ENCODE peak calls at places on chromosome 5, in four cellular contexts. One of them, this sample, is unnamed.

GRCh38 chr5:57174128-57174849 is 430 bp downstream of the GPBP1 start:
- DNase-seq in M059J: peak
- DNase-seq in myocyte: peak
- DNase-seq in nucleus accumbens: peak
- DNase-seq in this sample: peak

GRCh38 chr5:77397686-77398300 is 94.3 kb downstream of the WDR41 start:
- DNase-seq in M059J: no peak
- DNase-seq in myocyte: no peak
- DNase-seq in nucleus accumbens: no peak
- DNase-seq in this sample: no peak

GRCh38 chr5:80071510-80072021 is 36.4 kb downstream of the THBS4 start:
- DNase-seq in M059J: no peak
- DNase-seq in myocyte: no peak
- DNase-seq in nucleus accumbens: no peak
- DNase-seq in this sample: no peak

GRCh38 chr5:78293856-78294249 is 645 bp downstream of the AP3B1 start:
- DNase-seq in M059J: peak
- DNase-seq in myocyte: peak
- DNase-seq in nucleus accumbens: no peak
- DNase-seq in this sample: no peak

GRCh38 chr5:156934450-156935211 is 28.4 kb downstream of the TIMD4 start:
- DNase-seq in M059J: no peak
- DNase-seq in myocyte: no peak
- DNase-seq in nucleus accumbens: peak
- DNase-seq in this sample: peak

GRCh38 chr5:149754481-149754880 is 24.4 kb downstream of the PPARGC1B start:
- DNase-seq in M059J: no peak
- DNase-seq in myocyte: no peak
- DNase-seq in nucleus accumbens: no peak
- DNase-seq in this sample: no peak

GRCh38 chr5:74167206-74167929 is 473.2 kb downstream of the ENC1 start:
- DNase-seq in M059J: peak
- DNase-seq in myocyte: peak
- DNase-seq in nucleus accumbens: no peak
- DNase-seq in this sample: peak

GRCh38 chr5:80607832-80608231 is 37.8 kb upstream of the ANKRD34B start:
- DNase-seq in M059J: no peak
- DNase-seq in myocyte: no peak
- DNase-seq in nucleus accumbens: no peak
- DNase-seq in this sample: no peak

GRCh38 chr5:169542811-169543210 is 40.8 kb upstream of the SPDL1 start:
- DNase-seq in M059J: no peak
- DNase-seq in myocyte: no peak
- DNase-seq in nucleus accumbens: no peak
- DNase-seq in this sample: no peak

GRCh38 chr5:6827815-6828214 is 114.6 kb downstream of the TENT4A start:
- DNase-seq in M059J: peak
- DNase-seq in myocyte: no peak
- DNase-seq in nucleus accumbens: no peak
- DNase-seq in this sample: no peak

GRCh38 chr5:120388016-120388781 is 75.9 kb upstream of the PRR16 start:
- DNase-seq in M059J: peak
- DNase-seq in myocyte: peak
- DNase-seq in nucleus accumbens: no peak
- DNase-seq in this sample: no peak

GRCh38 chr5:3121813-3122212 is 370.3 kb upstream of the IRX2 start:
- DNase-seq in M059J: no peak
- DNase-seq in myocyte: no peak
- DNase-seq in nucleus accumbens: no peak
- DNase-seq in this sample: no peak

GRCh38 chr5:100553209-100553608 is 18.0 kb downstream of the FAM174A start:
- DNase-seq in M059J: no peak
- DNase-seq in myocyte: no peak
- DNase-seq in nucleus accumbens: no peak
- DNase-seq in this sample: no peak

GRCh38 chr5:56449071-56449470 is 215.9 kb upstream of the ANKRD55 start:
- DNase-seq in M059J: no peak
- DNase-seq in myocyte: no peak
- DNase-seq in nucleus accumbens: no peak
- DNase-seq in this sample: no peak

GRCh38 chr5:174229640-174230350 is 184.3 kb downstream of the NSG2 start:
- DNase-seq in M059J: peak
- DNase-seq in myocyte: no peak
- DNase-seq in nucleus accumbens: no peak
- DNase-seq in this sample: no peak

GRCh38 chr5:83714780-83715179 is 5.9 kb downstream of the HAPLN1 start:
- DNase-seq in M059J: no peak
- DNase-seq in myocyte: no peak
- DNase-seq in nucleus accumbens: no peak
- DNase-seq in this sample: no peak

GRCh38 chr5:38846379-38846967 is 661 bp downstream of the OSMR start:
- DNase-seq in M059J: no peak
- DNase-seq in myocyte: peak
- DNase-seq in nucleus accumbens: no peak
- DNase-seq in this sample: no peak

GRCh38 chr5:137497396-137498290 is 1.5 kb downstream of the SPOCK1 start:
- DNase-seq in M059J: peak
- DNase-seq in myocyte: peak
- DNase-seq in nucleus accumbens: no peak
- DNase-seq in this sample: peak

GRCh38 chr5:149486726-149487635 is 64.3 kb downstream of the CSNK1A1 start:
- DNase-seq in M059J: peak
- DNase-seq in myocyte: peak
- DNase-seq in nucleus accumbens: no peak
- DNase-seq in this sample: no peak

GRCh38 chr5:71587709-71588532 is 781 bp downstream of the MCCC2 start:
- DNase-seq in M059J: no peak
- DNase-seq in myocyte: no peak
- DNase-seq in nucleus accumbens: no peak
- DNase-seq in this sample: no peak

GRCh38 chr5:38479315-38479904 is 77.0 kb downstream of the LIFR start:
- DNase-seq in M059J: no peak
- DNase-seq in myocyte: no peak
- DNase-seq in nucleus accumbens: no peak
- DNase-seq in this sample: no peak

GRCh38 chr5:88207575-88207974 is 61.1 kb downstream of the TMEM161B start:
- DNase-seq in M059J: no peak
- DNase-seq in myocyte: no peak
- DNase-seq in nucleus accumbens: no peak
- DNase-seq in this sample: no peak

GRCh38 chr5:134007581-134008256 is 2.9 kb upstream of the VDAC1 start:
- DNase-seq in M059J: peak
- DNase-seq in myocyte: no peak
- DNase-seq in nucleus accumbens: no peak
- DNase-seq in this sample: no peak

GRCh38 chr5:81826128-81826527 is 75.2 kb upstream of the SSBP2 start:
- DNase-seq in M059J: peak
- DNase-seq in myocyte: peak
- DNase-seq in nucleus accumbens: no peak
- DNase-seq in this sample: no peak

GRCh38 chr5:86689103-86689729 is 71.5 kb downstream of the COX7C start:
- DNase-seq in M059J: no peak
- DNase-seq in myocyte: no peak
- DNase-seq in nucleus accumbens: no peak
- DNase-seq in this sample: no peak

GRCh38 chr5:124692324-124692723 is 54.1 kb downstream of the ZNF608 start:
- DNase-seq in M059J: peak
- DNase-seq in myocyte: no peak
- DNase-seq in nucleus accumbens: no peak
- DNase-seq in this sample: no peak

GRCh38 chr5:87499478-87500410 is 87.0 kb upstream of the CCNH start:
- DNase-seq in M059J: peak
- DNase-seq in myocyte: peak
- DNase-seq in nucleus accumbens: no peak
- DNase-seq in this sample: no peak

GRCh38 chr5:171630047-171630669 is 155.5 kb upstream of the SMIM23 start:
- DNase-seq in M059J: peak
- DNase-seq in myocyte: peak
- DNase-seq in nucleus accumbens: no peak
- DNase-seq in this sample: no peak

GRCh38 chr5:14668247-14668646 is 3.7 kb downstream of the OTULIN start:
- DNase-seq in M059J: no peak
- DNase-seq in myocyte: no peak
- DNase-seq in nucleus accumbens: no peak
- DNase-seq in this sample: no peak

This sample was measured in globus pallidus.